ENCODE peak calls at places on chromosomes 11 and 22, in four cellular contexts. One of them, this sample, is unnamed.

GRCh38 chr11:75388386-75389275 is 10.7 kb upstream of the RPS3 start:
- DNase-seq in activated T-cell treated with anti-CD3 and anti-CD28 coated beads, Interleukin-2, amount 50 U/mL, for 1 hour: peak
- DNase-seq in IMR-90: peak
- DNase-seq in T-helper 1 cell: peak
- DNase-seq in this sample: peak

GRCh38 chr11:36086366-36086765 is 142.5 kb downstream of the LDLRAD3 start:
- DNase-seq in activated T-cell treated with anti-CD3 and anti-CD28 coated beads, Interleukin-2, amount 50 U/mL, for 1 hour: no peak
- DNase-seq in IMR-90: no peak
- DNase-seq in T-helper 1 cell: no peak
- DNase-seq in this sample: no peak

GRCh38 chr22:38110863-38111852 is 674 bp upstream of the BAIAP2L2 start:
- DNase-seq in activated T-cell treated with anti-CD3 and anti-CD28 coated beads, Interleukin-2, amount 50 U/mL, for 1 hour: no peak
- DNase-seq in IMR-90: no peak
- DNase-seq in T-helper 1 cell: no peak
- DNase-seq in this sample: no peak

GRCh38 chr11:14645985-14646900 is 2.6 kb downstream of the PDE3B start:
- DNase-seq in activated T-cell treated with anti-CD3 and anti-CD28 coated beads, Interleukin-2, amount 50 U/mL, for 1 hour: no peak
- DNase-seq in IMR-90: no peak
- DNase-seq in T-helper 1 cell: no peak
- DNase-seq in this sample: peak

GRCh38 chr11:11034476-11034875 is 176.6 kb upstream of the ZBED5 start:
- DNase-seq in activated T-cell treated with anti-CD3 and anti-CD28 coated beads, Interleukin-2, amount 50 U/mL, for 1 hour: no peak
- DNase-seq in IMR-90: no peak
- DNase-seq in T-helper 1 cell: no peak
- DNase-seq in this sample: no peak

GRCh38 chr22:39214383-39215069 is 30.3 kb downstream of the PDGFB start:
- DNase-seq in activated T-cell treated with anti-CD3 and anti-CD28 coated beads, Interleukin-2, amount 50 U/mL, for 1 hour: no peak
- DNase-seq in IMR-90: peak
- DNase-seq in T-helper 1 cell: no peak
- DNase-seq in this sample: no peak

GRCh38 chr11:130775306-130776043 is 140.8 kb downstream of the SNX19 start:
- DNase-seq in activated T-cell treated with anti-CD3 and anti-CD28 coated beads, Interleukin-2, amount 50 U/mL, for 1 hour: no peak
- DNase-seq in IMR-90: peak
- DNase-seq in T-helper 1 cell: no peak
- DNase-seq in this sample: no peak

GRCh38 chr22:28051787-28052356 is 132.8 kb upstream of the PITPNB start:
- DNase-seq in activated T-cell treated with anti-CD3 and anti-CD28 coated beads, Interleukin-2, amount 50 U/mL, for 1 hour: peak
- DNase-seq in IMR-90: peak
- DNase-seq in T-helper 1 cell: no peak
- DNase-seq in this sample: no peak

GRCh38 chr11:100639140-100639539 is 47.9 kb upstream of the ARHGAP42 start:
- DNase-seq in activated T-cell treated with anti-CD3 and anti-CD28 coated beads, Interleukin-2, amount 50 U/mL, for 1 hour: no peak
- DNase-seq in IMR-90: peak
- DNase-seq in T-helper 1 cell: no peak
- DNase-seq in this sample: no peak

GRCh38 chr11:45148276-45148675 is 1.8 kb downstream of the PRDM11 start:
- DNase-seq in activated T-cell treated with anti-CD3 and anti-CD28 coated beads, Interleukin-2, amount 50 U/mL, for 1 hour: no peak
- DNase-seq in IMR-90: no peak
- DNase-seq in T-helper 1 cell: no peak
- DNase-seq in this sample: no peak

GRCh38 chr11:33476945-33477584 is 219.9 kb downstream of the HIPK3 start:
- DNase-seq in activated T-cell treated with anti-CD3 and anti-CD28 coated beads, Interleukin-2, amount 50 U/mL, for 1 hour: no peak
- DNase-seq in IMR-90: peak
- DNase-seq in T-helper 1 cell: no peak
- DNase-seq in this sample: no peak